ENCODE peak calls at places on chromosomes 12 and 14, in nine cellular contexts. D is stomach, T is NB4, O is suprapubic skin, Q is BE2C, V is A549, M is AG09319, N is Calu3, Y is AG10803. L is an unnamed sample.

GRCh38 chr14:54213531-54213930 is 183.3 kb upstream of the CDKN3 start:
- DNase-seq in Q (no peak), T (no peak), D (no peak), M (no peak), Y (peak; percentile 51), V (no peak), N (no peak), O (no peak), L (no peak)

GRCh38 chr12:46524778-46525177 is 152.2 kb upstream of the SLC38A2 start:
- DNase-seq in M (peak; percentile 42), T (no peak), V (no peak), Q (peak; percentile 83), O (peak; percentile 80), D (peak; percentile 58), Y (peak; percentile 97), N (no peak), L (peak; percentile 32)

GRCh38 chr12:109995366-109995702 is 834 bp downstream of the GIT2 start:
- DNase-seq in Y (no peak), M (no peak), N (no peak), T (no peak), Q (no peak), V (no peak), D (no peak), O (no peak), L (no peak)

GRCh38 chr12:46187023-46187422 is 81.8 kb downstream of the SLC38A1 start:
- DNase-seq in T (no peak), M (peak; percentile 51), Q (no peak), Y (peak; percentile 80), O (no peak), V (no peak), N (no peak), D (no peak), L (no peak)

GRCh38 chr12:6554990-6555691 is 701 bp downstream of the IFFO1 start:
- DNase-seq in Q (no peak), M (no peak), T (peak; percentile 28), V (no peak), Y (no peak), O (no peak), N (no peak), D (no peak), L (no peak)

GRCh38 chr12:42921741-42922511 is 332.4 kb upstream of the PRICKLE1 start:
- DNase-seq in N (no peak), Y (no peak), D (no peak), Q (no peak), O (no peak), V (no peak), M (no peak), T (no peak), L (no peak)

GRCh38 chr12:1630081-1630826 is 1.2 kb downstream of the WNT5B start:
- DNase-seq in M (no peak), N (peak; percentile 47), O (no peak), T (peak; percentile 43), D (peak; percentile 39), Q (peak; percentile 76), Y (peak; percentile 56), V (peak; percentile 37), L (no peak)

GRCh38 chr14:105087963-105088811 is 23.0 kb upstream of the GPR132 start:
- DNase-seq in Q (no peak), O (peak; percentile 78), D (peak; percentile 23), N (peak; percentile 65), V (peak; percentile 60), Y (peak; percentile 67), T (peak; percentile 51), M (no peak), L (no peak)

GRCh38 chr14:94924189-94924588 is 154.3 kb upstream of the GSC start:
- DNase-seq in N (no peak), Y (no peak), M (no peak), T (no peak), Q (no peak), V (no peak), D (no peak), O (no peak), L (no peak)

GRCh38 chr12:79370021-79370420 is 320.7 kb downstream of the PAWR start:
- DNase-seq in D (no peak), T (no peak), V (no peak), Q (no peak), M (no peak), O (no peak), N (no peak), Y (no peak), L (no peak)

GRCh38 chr14:35333347-35333730 is 41.2 kb downstream of the PSMA6 start:
- DNase-seq in Q (no peak), M (no peak), Y (no peak), D (no peak), N (no peak), V (no peak), O (peak; percentile 45), T (no peak), L (no peak)

GRCh38 chr12:91274886-91275285 is 92.3 kb upstream of the DCN start:
- DNase-seq in Y (peak; percentile 65), O (no peak), T (no peak), V (no peak), Q (no peak), N (no peak), D (no peak), M (peak; percentile 18), L (no peak)

GRCh38 chr14:56487090-56487667 is 92.4 kb upstream of the TMEM260 start:
- DNase-seq in N (no peak), T (no peak), Y (peak; percentile 22), D (no peak), O (no peak), Q (no peak), V (peak; percentile 8), M (peak; percentile 2), L (no peak)

GRCh38 chr12:51913071-51914033 is 6.0 kb downstream of the ACVRL1 start:
- DNase-seq in N (no peak), M (no peak), Q (no peak), V (no peak), T (peak; percentile 27), D (no peak), O (peak; percentile 64), Y (no peak), L (no peak)
- TF ChIP-seq CTCF in N (no peak), M (no peak), Q (peak; percentile 6), V (no peak), T (peak; percentile 24), D (no peak), O (no peak), Y (no peak), L (no peak)

DNA sequence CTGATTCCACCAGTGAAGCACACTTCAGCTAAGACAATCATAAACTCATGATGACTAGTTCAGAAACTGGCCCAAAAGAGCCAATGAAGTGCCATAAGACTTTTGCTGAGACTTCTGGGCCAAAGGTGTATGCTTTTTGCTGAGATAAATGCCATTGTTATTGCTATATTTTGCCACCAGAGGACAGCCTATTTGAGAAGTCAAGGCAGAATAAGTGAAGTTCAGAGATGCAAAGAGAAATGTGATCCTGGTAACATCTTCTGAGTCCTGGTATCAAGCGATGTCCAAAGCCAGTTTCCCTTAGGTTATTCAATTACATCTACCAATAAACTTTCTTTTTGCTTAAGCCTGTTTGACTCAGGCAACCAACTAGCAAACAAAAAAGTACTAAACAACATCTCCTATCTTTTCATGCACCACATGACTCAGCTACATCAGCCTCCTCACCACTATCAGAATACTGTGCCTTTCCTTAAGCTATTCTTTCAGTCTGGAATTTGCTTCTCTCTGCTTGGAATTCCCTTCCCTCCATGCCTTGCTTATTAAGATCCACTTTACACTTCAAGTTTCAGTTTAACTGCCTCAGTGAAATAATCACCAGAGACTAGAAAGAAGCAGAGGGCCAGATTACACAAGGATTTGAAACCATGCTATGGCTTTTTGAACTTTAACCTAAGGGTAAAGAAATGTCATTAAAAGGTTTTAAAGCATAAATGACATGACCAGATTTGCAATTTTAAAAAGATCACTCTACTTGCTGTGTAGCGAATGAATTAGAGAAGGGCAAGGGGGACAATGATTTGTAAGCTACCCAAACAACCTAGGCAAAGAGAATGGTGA is 14.0 kb downstream of the CRY1 start:
- DNase-seq in M (no peak), T (peak; percentile 39), D (no peak), Y (peak; percentile 47), N (no peak), V (peak; percentile 21), O (no peak), Q (no peak), L (no peak)
- TF ChIP-seq CTCF in M (peak; percentile 49), T (peak; percentile 68), D (peak; percentile 6), Y (peak; percentile 68), N (peak; percentile 29), V (peak; percentile 49), O (no peak), Q (peak; percentile 67), L (no peak)

GRCh38 chr12:5073838-5074237 is 30.2 kb downstream of the KCNA5 start:
- DNase-seq in O (no peak), V (no peak), N (no peak), T (peak; percentile 20), M (no peak), D (no peak), Q (no peak), Y (peak; percentile 31), L (no peak)
- TF ChIP-seq CTCF in O (peak; percentile 11), V (no peak), N (no peak), T (peak; percentile 33), M (peak; percentile 27), D (no peak), Q (peak; percentile 37), Y (peak; percentile 49), L (no peak)

GRCh38 chr12:48954781-48955501 is 2.3 kb downstream of the ARF3 start:
- DNase-seq in T (peak; percentile 90), Y (no peak), V (no peak), D (no peak), O (no peak), Q (no peak), N (no peak), M (no peak), L (no peak)

GRCh38 chr12:48958049-48958388 is 732 bp upstream of the ARF3 start:
- DNase-seq in D (no peak), Q (no peak), Y (no peak), M (no peak), N (no peak), T (no peak), O (no peak), V (no peak), L (no peak)

GRCh38 chr12:48957141-48958048 is at the start of gene ARF3:
- DNase-seq in O (peak; percentile 96), N (peak; percentile 90), T (peak; percentile 97), D (peak; percentile 96), M (peak; percentile 81), Q (peak; percentile 98), V (peak; percentile 96), Y (peak; percentile 89), L (peak; percentile 97)

GRCh38 chr12:48954061-48954460 is 3.2 kb downstream of the ARF3 start:
- DNase-seq in Q (no peak), N (no peak), V (no peak), O (no peak), D (no peak), M (no peak), Y (no peak), T (no peak), L (no peak)

DNA sequence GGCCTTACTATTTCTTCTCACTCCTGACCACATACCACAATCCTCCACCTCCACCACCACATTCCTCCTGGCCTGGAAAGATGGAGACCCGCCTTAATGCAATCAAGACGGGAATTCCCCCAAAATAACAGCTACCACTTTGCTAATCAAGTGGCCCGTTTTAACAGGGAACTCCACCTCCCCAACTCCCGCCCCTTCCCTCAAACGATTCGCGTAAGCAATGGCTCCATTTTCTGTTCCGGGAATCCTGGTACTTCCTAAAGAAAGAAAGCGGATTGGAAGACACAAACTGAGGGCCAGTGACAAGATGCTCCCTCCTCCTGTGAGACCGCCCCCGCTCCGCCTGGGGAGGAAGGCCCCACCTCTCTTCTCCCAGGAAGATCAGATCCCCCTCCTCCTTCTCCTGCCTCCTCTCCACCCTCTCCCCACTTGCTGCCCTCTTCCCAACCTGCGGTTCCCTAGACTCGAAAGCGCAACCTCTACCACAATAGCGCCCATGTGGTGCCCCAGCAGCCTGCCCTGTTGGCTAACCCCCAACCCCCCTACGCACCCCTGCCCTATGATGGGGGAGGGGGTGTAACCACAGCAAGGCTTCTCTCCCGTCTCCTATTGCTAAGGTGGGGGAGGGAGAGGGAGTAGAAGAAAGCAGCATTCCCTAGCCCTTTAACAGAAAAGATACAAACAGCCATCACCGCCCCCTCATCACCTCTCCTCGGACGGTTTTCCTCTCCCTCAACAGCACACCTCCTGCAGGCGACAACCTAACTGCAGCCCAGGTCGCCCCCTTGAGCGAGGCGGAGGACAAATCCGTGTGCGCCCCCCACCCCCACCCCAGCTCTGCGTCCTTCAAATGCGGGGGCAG is 777 bp downstream of the ARF3 start:
- DNase-seq in D (peak; percentile 59), V (peak; percentile 94), O (peak; percentile 92), Y (peak; percentile 93), M (peak; percentile 87), T (peak; percentile 94), N (peak; percentile 76), Q (peak; percentile 90), L (peak; percentile 68)
- TF ChIP-seq CTCF in D (no peak), V (no peak), O (peak; percentile 6), Y (no peak), M (no peak), T (no peak), N (no peak), Q (peak; percentile 30), L (no peak)

L was measured in omental fat pad.